ENCODE peak calls at places on chromosomes 16 and 17, in four cellular contexts. K is SK-N-SH, G is H1, J is K562. Q is an unnamed sample.

GRCh38 chr17:78366109-78366848 is 6.4 kb upstream of the SOCS3 start:
- DNase-seq in K (no peak), G (no peak), J (no peak), Q (no peak)

GRCh38 chr16:3525951-3526350 is 25.1 kb downstream of the CLUAP1 start:
- DNase-seq in K (no peak), G (no peak), J (no peak), Q (no peak)

GRCh38 chr16:9479008-9479407 is 387.6 kb downstream of the HAPSTR1 start:
- DNase-seq in K (no peak), G (no peak), J (no peak), Q (no peak)

GRCh38 chr16:85392756-85393673 is 220.1 kb upstream of the GSE1 start:
- DNase-seq in K (no peak), G (peak; percentile 43), J (no peak), Q (no peak)

GRCh38 chr17:57518587-57519118 is 226.4 kb downstream of the CCDC182 start:
- DNase-seq in K (peak; percentile 74), G (no peak), J (no peak), Q (no peak)

GRCh38 chr16:8850279-8850885 is 18.4 kb downstream of the CARHSP1 start:
- DNase-seq in K (peak; percentile 36), G (no peak), J (no peak), Q (no peak)

GRCh38 chr16:81137012-81137335 is 40.8 kb upstream of the GCSH start:
- DNase-seq in K (no peak), G (no peak), J (no peak), Q (no peak)

GRCh38 chr17:47844814-47845453 is 3.9 kb upstream of the SCRN2 start:
- DNase-seq in K (peak; percentile 68), G (no peak), J (peak; percentile 51), Q (no peak)

GRCh38 chr17:67686246-67686645 is 31.5 kb upstream of the NOL11 start:
- DNase-seq in K (no peak), G (no peak), J (no peak), Q (no peak)

GRCh38 chr17:67685351-67685750 is 32.4 kb upstream of the NOL11 start:
- DNase-seq in K (no peak), G (no peak), J (no peak), Q (no peak)

GRCh38 chr17:67687541-67687940 is 30.2 kb upstream of the NOL11 start:
- DNase-seq in K (no peak), G (no peak), J (no peak), Q (no peak)

GRCh38 chr17:67693811-67694210 is 23.9 kb upstream of the NOL11 start:
- DNase-seq in K (no peak), G (no peak), J (no peak), Q (no peak)

GRCh38 chr17:67689534-67690177 is 28.1 kb upstream of the NOL11 start:
- DNase-seq in K (peak; percentile 77), G (no peak), J (peak; percentile 61), Q (peak; percentile 37)
- TF ChIP-seq NRF1 in K (peak; percentile 31), G (no peak), J (no peak), Q (no peak)

DNA sequence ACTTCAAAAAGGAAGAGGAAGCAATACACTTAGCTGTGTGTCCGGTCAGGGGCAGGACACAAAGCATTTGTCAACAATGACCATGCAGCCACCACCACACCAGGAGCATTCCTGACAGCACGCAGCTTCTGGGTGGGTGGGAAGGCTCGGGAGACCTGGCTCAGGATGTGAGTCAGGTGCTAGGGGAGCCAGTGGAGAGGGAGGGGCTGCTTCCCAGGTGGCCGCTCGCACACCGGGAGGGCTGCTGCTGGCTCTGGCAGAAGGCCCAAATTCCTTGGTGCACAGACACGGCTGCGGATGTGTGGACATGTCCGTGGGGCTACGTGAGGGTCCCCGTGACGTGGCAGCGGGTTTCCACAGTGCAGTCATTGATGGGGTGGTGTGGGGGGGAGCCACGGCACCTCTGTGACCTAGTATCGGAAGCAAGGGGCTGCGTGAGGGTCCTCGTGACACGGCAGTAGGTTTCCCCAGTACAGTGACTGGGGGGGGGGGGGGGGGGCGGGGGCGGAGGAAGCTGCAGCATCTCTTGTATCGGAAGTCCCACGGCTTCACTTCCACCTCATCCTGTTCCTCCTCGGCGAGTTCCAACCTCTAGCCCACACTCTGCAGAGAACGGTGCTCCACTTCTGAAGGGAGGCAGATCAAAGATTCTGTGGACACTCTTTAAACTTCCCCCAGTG is 112.8 kb downstream of the ZNF778 start:
- DNase-seq in K (no peak), G (no peak), J (peak; percentile 48), Q (no peak)
- TF ChIP-seq JUND in K (no peak), G (no peak), J (no peak), Q (no peak)

DNA sequence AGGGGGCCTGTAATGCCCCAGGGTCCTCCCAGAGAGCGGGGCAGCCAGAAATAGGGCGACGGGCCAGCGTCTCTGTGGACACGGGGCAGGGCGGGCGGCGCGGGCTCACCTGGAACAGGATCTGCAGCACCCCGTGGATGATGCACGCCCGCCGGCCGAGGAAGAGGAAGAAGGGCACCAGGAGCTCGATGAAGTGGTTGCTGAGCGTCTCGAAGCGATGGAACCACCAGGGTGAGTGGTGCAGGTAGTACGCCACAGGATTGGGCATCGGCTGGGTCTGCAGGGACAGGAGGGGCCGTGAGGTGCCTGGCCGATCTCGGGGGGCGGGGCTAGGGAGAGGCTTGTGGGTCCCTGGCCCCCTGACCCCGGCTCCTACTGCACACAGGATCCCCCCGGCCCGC is 78.9 kb upstream of the GNG13 start:
- DNase-seq in K (no peak), G (no peak), J (no peak), Q (no peak)
- TF ChIP-seq NRF1 in K (no peak), G (no peak), J (no peak), Q (no peak)

DNA sequence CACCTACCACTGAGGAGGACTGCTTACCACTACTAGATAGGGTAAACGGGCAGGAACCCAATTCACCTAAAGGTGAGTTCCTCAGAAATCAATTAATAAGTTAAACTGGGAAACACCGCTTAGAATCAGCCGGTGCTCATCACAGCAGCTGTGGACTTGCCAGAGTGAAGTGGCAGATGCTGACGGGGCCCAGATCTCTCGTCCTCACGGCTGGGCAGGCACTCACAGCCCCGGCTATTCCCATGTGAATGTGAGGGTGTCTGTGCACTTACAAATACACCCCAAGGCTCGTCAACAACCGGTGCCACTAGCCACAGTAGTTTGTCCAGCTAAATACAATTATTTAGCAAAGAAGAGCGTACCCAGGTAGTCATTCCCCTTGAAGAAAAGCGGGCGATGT is 29.7 kb downstream of the MBTPS1 start:
- DNase-seq in K (no peak), G (no peak), J (no peak), Q (no peak)
- TF ChIP-seq JUND in K (no peak), G (no peak), J (no peak), Q (no peak)

DNA sequence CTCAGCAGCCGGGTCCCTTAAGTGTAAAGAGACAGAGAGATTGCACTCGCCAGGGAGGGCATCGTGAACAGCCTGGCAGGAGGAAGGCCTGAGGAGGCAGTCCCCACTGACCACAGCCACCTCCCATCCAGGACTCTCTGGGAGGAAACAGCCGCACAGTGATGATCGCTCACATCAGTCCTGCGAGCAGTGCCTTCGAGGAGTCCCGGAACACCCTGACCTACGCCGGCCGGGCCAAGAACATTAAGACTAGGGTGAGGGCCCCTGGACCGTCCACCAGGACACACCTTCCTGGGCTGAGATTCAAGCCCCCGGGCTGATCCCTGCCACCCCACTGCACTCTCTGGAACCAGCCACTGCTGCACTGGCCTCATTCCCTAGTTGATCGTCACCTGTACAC is 14.0 kb downstream of the BTBD17 start:
- DNase-seq in K (no peak), G (no peak), J (no peak), Q (no peak)
- TF ChIP-seq NRF1 in K (no peak), G (no peak), J (no peak), Q (no peak)

DNA sequence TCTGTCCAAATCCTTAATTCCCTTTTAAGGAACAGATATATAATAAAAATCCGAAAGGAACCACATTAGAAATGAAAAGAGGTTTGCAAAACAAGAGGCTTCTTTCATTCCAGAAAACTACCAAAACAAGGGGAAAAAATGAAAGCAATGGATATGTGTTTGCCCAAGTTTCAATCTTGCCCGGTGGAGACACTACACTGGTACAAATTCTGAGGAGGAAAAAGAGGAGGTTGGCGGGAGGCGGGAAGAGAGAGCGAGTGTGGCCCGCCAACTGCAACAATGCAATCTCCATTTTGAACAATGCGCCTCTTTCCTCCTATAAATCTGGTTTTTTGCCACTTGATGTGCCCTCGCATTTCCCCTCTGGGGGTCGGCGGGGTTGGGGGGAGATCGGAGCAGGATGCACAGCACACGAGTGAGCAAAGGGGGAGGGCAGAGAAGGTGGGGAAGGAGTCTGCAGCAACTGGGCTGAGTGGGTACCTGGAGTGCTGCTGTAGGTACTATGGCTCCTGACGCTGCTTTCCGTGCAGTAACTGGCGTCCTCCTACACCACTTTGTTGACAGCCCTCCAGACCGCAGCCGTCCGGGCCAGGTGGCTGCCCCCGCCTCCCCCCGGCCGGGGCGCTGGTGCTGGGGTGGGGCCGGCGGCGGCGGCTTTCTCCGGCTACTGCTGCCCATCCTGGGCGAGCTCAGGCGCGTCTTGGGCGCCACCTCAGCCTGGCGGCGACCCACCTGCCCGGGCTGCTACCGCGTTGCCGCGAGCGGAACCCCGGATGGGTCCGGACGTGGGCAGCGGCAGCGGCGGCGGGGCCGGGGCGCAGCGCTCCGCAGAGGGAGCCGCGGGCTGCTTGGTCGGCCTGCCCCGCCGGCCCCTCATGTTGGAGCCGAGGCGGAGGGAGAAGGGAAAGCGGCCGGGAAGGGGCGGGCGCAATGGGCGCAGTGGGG is 93.8 kb upstream of the PLEKHM1 start:
- DNase-seq in K (peak; percentile 83), G (peak; percentile 88), J (peak; percentile 64), Q (no peak)
- TF ChIP-seq JUND in K (no peak), G (no peak), J (peak; percentile 23), Q (no peak)